ENCODE peak calls at places on chromosome 22, in eight cellular contexts. One of them, this sample, is unnamed.

GRCh38 chr22:49884075-49884474 is 30.4 kb downstream of the ZBED4 start:
- DNase-seq in AG04450: no peak
- DNase-seq in CD4-positive, alpha-beta T cell: no peak
- DNase-seq in naive thymus-derived CD4-positive, alpha-beta T cell: no peak
- DNase-seq in caudate nucleus: no peak
- DNase-seq in RWPE1: no peak
- DNase-seq in heart right ventricle: no peak
- DNase-seq in uterus: no peak
- DNase-seq in this sample: no peak

GRCh38 chr22:22924369-22925145 is 36.9 kb downstream of the IGLL5 start:
- DNase-seq in AG04450: no peak
- DNase-seq in CD4-positive, alpha-beta T cell: no peak
- DNase-seq in naive thymus-derived CD4-positive, alpha-beta T cell: no peak
- DNase-seq in caudate nucleus: no peak
- DNase-seq in RWPE1: no peak
- DNase-seq in heart right ventricle: no peak
- DNase-seq in uterus: no peak
- DNase-seq in this sample: no peak

GRCh38 chr22:42185915-42186439 is 55.4 kb upstream of the CYP2D6 start:
- DNase-seq in AG04450: no peak
- DNase-seq in CD4-positive, alpha-beta T cell: no peak
- DNase-seq in naive thymus-derived CD4-positive, alpha-beta T cell: no peak
- DNase-seq in caudate nucleus: no peak
- DNase-seq in RWPE1: no peak
- DNase-seq in heart right ventricle: no peak
- DNase-seq in uterus: no peak
- DNase-seq in this sample: no peak

GRCh38 chr22:44881624-44882023 is 128.2 kb downstream of the PHF21B start:
- DNase-seq in AG04450: no peak
- DNase-seq in CD4-positive, alpha-beta T cell: no peak
- DNase-seq in naive thymus-derived CD4-positive, alpha-beta T cell: no peak
- DNase-seq in caudate nucleus: no peak
- DNase-seq in RWPE1: no peak
- DNase-seq in heart right ventricle: no peak
- DNase-seq in uterus: no peak
- DNase-seq in this sample: no peak

GRCh38 chr22:25747245-25747944 is 5.4 kb downstream of the MYO18B start:
- DNase-seq in AG04450: peak
- DNase-seq in CD4-positive, alpha-beta T cell: no peak
- DNase-seq in naive thymus-derived CD4-positive, alpha-beta T cell: no peak
- DNase-seq in caudate nucleus: no peak
- DNase-seq in RWPE1: peak
- DNase-seq in heart right ventricle: no peak
- DNase-seq in uterus: peak
- DNase-seq in this sample: peak

GRCh38 chr22:42292726-42293520 is 22.5 kb upstream of the TCF20 start:
- DNase-seq in AG04450: no peak
- DNase-seq in CD4-positive, alpha-beta T cell: no peak
- DNase-seq in naive thymus-derived CD4-positive, alpha-beta T cell: no peak
- DNase-seq in caudate nucleus: no peak
- DNase-seq in RWPE1: no peak
- DNase-seq in heart right ventricle: no peak
- DNase-seq in uterus: no peak
- DNase-seq in this sample: no peak

GRCh38 chr22:49158741-49159564 is 668.7 kb downstream of the BRD1 start:
- DNase-seq in AG04450: no peak
- DNase-seq in CD4-positive, alpha-beta T cell: no peak
- DNase-seq in naive thymus-derived CD4-positive, alpha-beta T cell: no peak
- DNase-seq in caudate nucleus: no peak
- DNase-seq in RWPE1: no peak
- DNase-seq in heart right ventricle: no peak
- DNase-seq in uterus: no peak
- DNase-seq in this sample: no peak

GRCh38 chr22:24728790-24729637 is 45.5 kb downstream of the PIWIL3 start:
- DNase-seq in AG04450: peak
- DNase-seq in CD4-positive, alpha-beta T cell: no peak
- DNase-seq in naive thymus-derived CD4-positive, alpha-beta T cell: no peak
- DNase-seq in caudate nucleus: peak
- DNase-seq in RWPE1: no peak
- DNase-seq in heart right ventricle: peak
- DNase-seq in uterus: no peak
- DNase-seq in this sample: no peak

GRCh38 chr22:39173787-39174497 is 21.5 kb upstream of the CBX7 start:
- DNase-seq in AG04450: no peak
- DNase-seq in CD4-positive, alpha-beta T cell: peak
- DNase-seq in naive thymus-derived CD4-positive, alpha-beta T cell: no peak
- DNase-seq in caudate nucleus: no peak
- DNase-seq in RWPE1: no peak
- DNase-seq in heart right ventricle: no peak
- DNase-seq in uterus: no peak
- DNase-seq in this sample: no peak

GRCh38 chr22:39169797-39170466 is 17.5 kb upstream of the CBX7 start:
- DNase-seq in AG04450: no peak
- DNase-seq in CD4-positive, alpha-beta T cell: no peak
- DNase-seq in naive thymus-derived CD4-positive, alpha-beta T cell: no peak
- DNase-seq in caudate nucleus: no peak
- DNase-seq in RWPE1: no peak
- DNase-seq in heart right ventricle: no peak
- DNase-seq in uterus: no peak
- DNase-seq in this sample: no peak

GRCh38 chr22:39170825-39171622 is 18.5 kb upstream of the CBX7 start:
- DNase-seq in AG04450: peak
- DNase-seq in CD4-positive, alpha-beta T cell: peak
- DNase-seq in naive thymus-derived CD4-positive, alpha-beta T cell: peak
- DNase-seq in caudate nucleus: peak
- DNase-seq in RWPE1: peak
- DNase-seq in heart right ventricle: peak
- DNase-seq in uterus: peak
- DNase-seq in this sample: no peak

GRCh38 chr22:39173050-39173706 is 20.7 kb upstream of the CBX7 start:
- DNase-seq in AG04450: no peak
- DNase-seq in CD4-positive, alpha-beta T cell: no peak
- DNase-seq in naive thymus-derived CD4-positive, alpha-beta T cell: no peak
- DNase-seq in caudate nucleus: no peak
- DNase-seq in RWPE1: no peak
- DNase-seq in heart right ventricle: no peak
- DNase-seq in uterus: no peak
- DNase-seq in this sample: no peak

DNA sequence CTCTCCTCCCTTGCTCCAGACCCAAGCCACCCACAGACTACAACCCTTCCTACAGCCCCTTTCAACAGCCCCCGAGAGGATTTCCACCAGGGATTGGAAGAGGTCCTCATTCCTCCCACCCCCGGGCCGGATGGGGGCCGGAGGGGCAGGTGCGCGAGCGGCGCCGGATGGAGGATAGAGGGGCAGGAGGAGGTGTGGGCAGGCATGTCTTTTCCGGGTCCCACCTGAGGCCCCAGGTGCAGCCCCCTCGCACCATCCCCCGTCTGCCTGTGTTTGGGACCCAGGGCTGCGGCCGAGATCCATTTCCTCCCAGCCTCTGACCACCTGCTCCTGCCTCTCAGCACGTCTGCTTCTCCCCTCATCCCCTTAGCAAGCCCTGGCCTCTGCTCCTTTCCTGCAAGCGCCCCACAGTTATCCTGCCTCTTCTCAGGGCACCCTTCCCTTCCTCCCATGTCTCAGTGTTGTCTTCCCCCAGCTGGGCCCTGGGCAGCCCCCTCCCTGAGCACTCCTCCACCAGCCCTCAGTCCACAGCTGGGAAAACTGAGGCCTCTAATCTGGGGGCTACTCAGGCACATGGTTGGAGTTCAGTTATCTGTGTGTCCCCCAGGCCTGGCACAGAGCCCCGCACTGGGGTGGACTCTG is 19.3 kb upstream of the CBX7 start:
- DNase-seq in AG04450: no peak
- DNase-seq in CD4-positive, alpha-beta T cell: no peak
- DNase-seq in naive thymus-derived CD4-positive, alpha-beta T cell: no peak
- DNase-seq in caudate nucleus: no peak
- DNase-seq in RWPE1: no peak
- DNase-seq in heart right ventricle: no peak
- DNase-seq in uterus: no peak
- DNase-seq in this sample: no peak
- H3K27ac ChIP-seq in AG04450: no peak
- H3K27ac ChIP-seq in CD4-positive, alpha-beta T cell: peak
- H3K27ac ChIP-seq in naive thymus-derived CD4-positive, alpha-beta T cell: peak
- H3K27ac ChIP-seq in caudate nucleus: no peak
- H3K27ac ChIP-seq in RWPE1: peak
- H3K27ac ChIP-seq in heart right ventricle: peak
- H3K27ac ChIP-seq in uterus: peak
- H3K27ac ChIP-seq in this sample: no peak

GRCh38 chr22:19737846-19738663 is 14.7 kb downstream of the GP1BB start:
- DNase-seq in AG04450: no peak
- DNase-seq in CD4-positive, alpha-beta T cell: no peak
- DNase-seq in naive thymus-derived CD4-positive, alpha-beta T cell: no peak
- DNase-seq in caudate nucleus: no peak
- DNase-seq in RWPE1: no peak
- DNase-seq in heart right ventricle: no peak
- DNase-seq in uterus: no peak
- DNase-seq in this sample: no peak
- H3K27ac ChIP-seq in AG04450: no peak
- H3K27ac ChIP-seq in CD4-positive, alpha-beta T cell: no peak
- H3K27ac ChIP-seq in naive thymus-derived CD4-positive, alpha-beta T cell: no peak
- H3K27ac ChIP-seq in caudate nucleus: no peak
- H3K27ac ChIP-seq in RWPE1: no peak
- H3K27ac ChIP-seq in heart right ventricle: peak
- H3K27ac ChIP-seq in uterus: no peak
- H3K27ac ChIP-seq in this sample: no peak

DNA sequence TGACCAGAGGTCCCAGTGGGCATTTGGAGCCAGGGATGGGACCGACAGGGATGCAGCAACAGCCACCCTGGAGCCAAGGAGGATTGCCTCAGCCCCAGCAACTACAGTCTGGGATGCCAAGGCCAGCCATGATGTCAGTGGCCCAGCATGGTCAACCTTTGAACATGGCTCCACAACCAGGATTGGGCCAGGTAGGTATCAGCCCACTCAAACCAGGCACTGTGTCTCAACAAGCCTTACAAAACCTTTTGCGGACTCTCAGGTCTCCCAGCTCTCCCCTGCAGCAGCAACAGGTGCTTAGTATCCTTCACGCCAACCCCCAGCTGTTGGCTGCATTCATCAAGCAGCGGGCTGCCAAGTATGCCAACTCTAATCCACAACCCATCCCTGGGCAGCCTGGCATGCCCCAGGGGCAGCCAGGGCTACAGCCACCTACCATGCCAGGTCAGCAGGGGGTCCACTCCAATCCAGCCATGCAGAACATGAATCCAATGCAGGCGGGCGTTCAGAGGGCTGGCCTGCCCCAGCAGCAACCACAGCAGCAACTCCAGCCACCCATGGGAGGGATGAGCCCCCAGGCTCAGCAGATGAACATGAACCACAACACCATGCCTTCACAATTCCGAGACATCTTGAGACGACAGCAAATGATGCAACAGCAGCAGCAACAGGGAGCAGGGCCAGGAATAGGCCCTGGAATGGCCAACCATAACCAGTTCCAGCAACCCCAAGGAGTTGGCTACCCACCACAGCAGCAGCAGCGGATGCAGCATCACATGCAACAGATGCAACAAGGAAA is 27.3 kb upstream of the L3MBTL2 start:
- DNase-seq in AG04450: no peak
- DNase-seq in CD4-positive, alpha-beta T cell: no peak
- DNase-seq in naive thymus-derived CD4-positive, alpha-beta T cell: no peak
- DNase-seq in caudate nucleus: no peak
- DNase-seq in RWPE1: no peak
- DNase-seq in heart right ventricle: no peak
- DNase-seq in uterus: no peak
- DNase-seq in this sample: no peak
- H3K27ac ChIP-seq in AG04450: no peak
- H3K27ac ChIP-seq in CD4-positive, alpha-beta T cell: no peak
- H3K27ac ChIP-seq in naive thymus-derived CD4-positive, alpha-beta T cell: no peak
- H3K27ac ChIP-seq in caudate nucleus: peak
- H3K27ac ChIP-seq in RWPE1: peak
- H3K27ac ChIP-seq in heart right ventricle: no peak
- H3K27ac ChIP-seq in uterus: no peak
- H3K27ac ChIP-seq in this sample: no peak

DNA sequence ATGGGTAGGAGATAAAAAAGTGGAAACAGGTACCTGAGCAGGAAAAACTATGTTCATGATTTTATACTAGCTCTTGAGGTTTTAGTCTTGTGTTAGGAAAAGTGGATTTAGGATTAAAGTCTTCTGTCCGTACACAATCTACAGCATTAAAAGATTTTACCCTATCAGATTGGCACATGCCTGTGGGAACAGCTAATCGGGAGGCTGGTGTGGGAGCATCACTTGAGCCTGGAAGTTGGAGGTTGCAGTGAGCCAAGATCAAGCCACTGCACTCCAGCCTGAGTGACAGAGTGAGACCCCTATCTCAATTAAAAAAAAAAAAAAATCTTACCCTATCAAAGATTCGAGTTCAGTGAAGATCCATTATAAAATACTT is 12.2 kb upstream of the CRKL start:
- DNase-seq in AG04450: no peak
- DNase-seq in CD4-positive, alpha-beta T cell: no peak
- DNase-seq in naive thymus-derived CD4-positive, alpha-beta T cell: no peak
- DNase-seq in caudate nucleus: no peak
- DNase-seq in RWPE1: no peak
- DNase-seq in heart right ventricle: no peak
- DNase-seq in uterus: no peak
- DNase-seq in this sample: no peak
- H3K27ac ChIP-seq in AG04450: peak
- H3K27ac ChIP-seq in CD4-positive, alpha-beta T cell: no peak
- H3K27ac ChIP-seq in naive thymus-derived CD4-positive, alpha-beta T cell: no peak
- H3K27ac ChIP-seq in caudate nucleus: no peak
- H3K27ac ChIP-seq in RWPE1: peak
- H3K27ac ChIP-seq in heart right ventricle: no peak
- H3K27ac ChIP-seq in uterus: peak
- H3K27ac ChIP-seq in this sample: peak

GRCh38 chr22:37818397-37819099 is 4.6 kb upstream of the GALR3 start:
- DNase-seq in AG04450: no peak
- DNase-seq in CD4-positive, alpha-beta T cell: peak
- DNase-seq in naive thymus-derived CD4-positive, alpha-beta T cell: peak
- DNase-seq in caudate nucleus: no peak
- DNase-seq in RWPE1: no peak
- DNase-seq in heart right ventricle: peak
- DNase-seq in uterus: peak
- DNase-seq in this sample: no peak
- H3K27ac ChIP-seq in AG04450: no peak
- H3K27ac ChIP-seq in CD4-positive, alpha-beta T cell: no peak
- H3K27ac ChIP-seq in naive thymus-derived CD4-positive, alpha-beta T cell: no peak
- H3K27ac ChIP-seq in caudate nucleus: no peak
- H3K27ac ChIP-seq in RWPE1: peak
- H3K27ac ChIP-seq in heart right ventricle: peak
- H3K27ac ChIP-seq in uterus: no peak
- H3K27ac ChIP-seq in this sample: no peak